ENCODE peak calls at places on chromosome 17, in four cellular contexts. One of them, this sample, is unnamed.

GRCh38 chr17:4970273-4970672 is 2.7 kb upstream of the SPAG7 start:
- DNase-seq in K562: no peak
- DNase-seq in H1: no peak
- DNase-seq in HepG2: no peak
- DNase-seq in this sample: no peak

GRCh38 chr17:1275962-1276736 is 3.3 kb upstream of the TRARG1 start:
- DNase-seq in K562: peak; percentile 60
- DNase-seq in H1: peak; percentile 93
- DNase-seq in HepG2: peak; percentile 29
- DNase-seq in this sample: peak; percentile 29

GRCh38 chr17:72567774-72568173 is 447.0 kb downstream of the SOX9 start:
- DNase-seq in K562: no peak
- DNase-seq in H1: no peak
- DNase-seq in HepG2: no peak
- DNase-seq in this sample: no peak

GRCh38 chr17:77959926-77960521 is 1.5 kb downstream of the TNRC6C start:
- DNase-seq in K562: no peak
- DNase-seq in H1: no peak
- DNase-seq in HepG2: no peak
- DNase-seq in this sample: no peak

GRCh38 chr17:81906476-81907218 is 4.6 kb downstream of the PCYT2 start:
- DNase-seq in K562: no peak
- DNase-seq in H1: no peak
- DNase-seq in HepG2: no peak
- DNase-seq in this sample: no peak

GRCh38 chr17:68792042-68792685 is 163.0 kb downstream of the ABCA8 start:
- DNase-seq in K562: no peak
- DNase-seq in H1: no peak
- DNase-seq in HepG2: no peak
- DNase-seq in this sample: no peak

GRCh38 chr17:49567871-49568694 is 7.6 kb upstream of the NXPH3 start:
- DNase-seq in K562: peak; percentile 63
- DNase-seq in H1: peak; percentile 96
- DNase-seq in HepG2: peak; percentile 82
- DNase-seq in this sample: peak; percentile 81

GRCh38 chr17:11705111-11705510 is 106.8 kb downstream of the DNAH9 start:
- DNase-seq in K562: no peak
- DNase-seq in H1: no peak
- DNase-seq in HepG2: peak; percentile 69
- DNase-seq in this sample: no peak

GRCh38 chr17:76103274-76104139 is at the start of gene EXOC7:
- DNase-seq in K562: peak; percentile 98
- DNase-seq in H1: peak; percentile 98
- DNase-seq in HepG2: peak; percentile 92
- DNase-seq in this sample: peak; percentile 90

GRCh38 chr17:29613856-29614255 is 8.9 kb downstream of the CORO6 start:
- DNase-seq in K562: no peak
- DNase-seq in H1: no peak
- DNase-seq in HepG2: no peak
- DNase-seq in this sample: no peak

GRCh38 chr17:1094591-1094990 is 85.2 kb downstream of the ABR start:
- DNase-seq in K562: no peak
- DNase-seq in H1: no peak
- DNase-seq in HepG2: no peak
- DNase-seq in this sample: no peak

GRCh38 chr17:44581868-44582267 is 24.6 kb downstream of the FZD2 start:
- DNase-seq in K562: no peak
- DNase-seq in H1: no peak
- DNase-seq in HepG2: no peak
- DNase-seq in this sample: peak; percentile 19

GRCh38 chr17:52079496-52079895 is 79.0 kb downstream of the CA10 start:
- DNase-seq in K562: no peak
- DNase-seq in H1: no peak
- DNase-seq in HepG2: no peak
- DNase-seq in this sample: no peak

GRCh38 chr17:19928299-19928698 is 49.3 kb downstream of the AKAP10 start:
- DNase-seq in K562: no peak
- DNase-seq in H1: no peak
- DNase-seq in HepG2: no peak
- DNase-seq in this sample: no peak

GRCh38 chr17:3963214-3964201 is 729 bp downstream of the ATP2A3 start:
- DNase-seq in K562: peak; percentile 32
- DNase-seq in H1: peak; percentile 71
- DNase-seq in HepG2: no peak
- DNase-seq in this sample: no peak

GRCh38 chr17:64216385-64217248 is 46.4 kb downstream of the TEX2 start:
- DNase-seq in K562: peak; percentile 60
- DNase-seq in H1: peak; percentile 55
- DNase-seq in HepG2: peak; percentile 94
- DNase-seq in this sample: no peak

GRCh38 chr17:78172284-78173024 is 4.1 kb downstream of the SYNGR2 start:
- DNase-seq in K562: no peak
- DNase-seq in H1: peak; percentile 61
- DNase-seq in HepG2: no peak
- DNase-seq in this sample: no peak

GRCh38 chr17:11564483-11565380 is 33.5 kb upstream of the DNAH9 start:
- DNase-seq in K562: no peak
- DNase-seq in H1: no peak
- DNase-seq in HepG2: no peak
- DNase-seq in this sample: no peak

GRCh38 chr17:70405492-70406220 is 236.3 kb downstream of the KCNJ2 start:
- DNase-seq in K562: no peak
- DNase-seq in H1: no peak
- DNase-seq in HepG2: no peak
- DNase-seq in this sample: peak; percentile 4

GRCh38 chr17:37239690-37240344 is 136.0 kb upstream of the C17orf78 start:
- DNase-seq in K562: no peak
- DNase-seq in H1: no peak
- DNase-seq in HepG2: peak; percentile 8
- DNase-seq in this sample: peak; percentile 3

GRCh38 chr17:4499431-4500187 is 928 bp downstream of the SPNS2 start:
- DNase-seq in K562: peak; percentile 39
- DNase-seq in H1: peak; percentile 75
- DNase-seq in HepG2: no peak
- DNase-seq in this sample: no peak

GRCh38 chr17:41127371-41127770 is 3.4 kb upstream of the KRTAP4-12 start:
- DNase-seq in K562: no peak
- DNase-seq in H1: no peak
- DNase-seq in HepG2: no peak
- DNase-seq in this sample: no peak

GRCh38 chr17:82098939-82099765 is 1.1 kb upstream of the FASN start:
- DNase-seq in K562: peak; percentile 91
- DNase-seq in H1: no peak
- DNase-seq in HepG2: no peak
- DNase-seq in this sample: no peak

GRCh38 chr17:45311762-45312476 is 4.9 kb downstream of the MAP3K14 start:
- DNase-seq in K562: no peak
- DNase-seq in H1: no peak
- DNase-seq in HepG2: peak; percentile 96
- DNase-seq in this sample: peak; percentile 82

GRCh38 chr17:37179893-37180292 is 195.9 kb upstream of the C17orf78 start:
- DNase-seq in K562: no peak
- DNase-seq in H1: no peak
- DNase-seq in HepG2: no peak
- DNase-seq in this sample: peak; percentile 10

GRCh38 chr17:7347630-7348477 is 4.1 kb upstream of the KCTD11 start:
- DNase-seq in K562: no peak
- DNase-seq in H1: no peak
- DNase-seq in HepG2: no peak
- DNase-seq in this sample: no peak

GRCh38 chr17:66702106-66702936 is 132.6 kb upstream of the CACNG5 start:
- DNase-seq in K562: no peak
- DNase-seq in H1: no peak
- DNase-seq in HepG2: peak; percentile 15
- DNase-seq in this sample: no peak

GRCh38 chr17:59561042-59561441 is 4.4 kb upstream of the DHX40 start:
- DNase-seq in K562: no peak
- DNase-seq in H1: no peak
- DNase-seq in HepG2: peak; percentile 49
- DNase-seq in this sample: peak; percentile 65

GRCh38 chr17:39187152-39187830 is 10.2 kb downstream of the CACNB1 start:
- DNase-seq in K562: no peak
- DNase-seq in H1: no peak
- DNase-seq in HepG2: no peak
- DNase-seq in this sample: no peak

GRCh38 chr17:39139137-39139516 is 12.3 kb downstream of the PLXDC1 start:
- DNase-seq in K562: no peak
- DNase-seq in H1: no peak
- DNase-seq in HepG2: no peak
- DNase-seq in this sample: no peak

GRCh38 chr17:21292867-21293845 is 8.6 kb downstream of the MAP2K3 start:
- DNase-seq in K562: no peak
- DNase-seq in H1: no peak
- DNase-seq in HepG2: no peak
- DNase-seq in this sample: no peak

GRCh38 chr17:336110-337021 is 16.2 kb downstream of the RPH3AL start:
- DNase-seq in K562: no peak
- DNase-seq in H1: no peak
- DNase-seq in HepG2: no peak
- DNase-seq in this sample: no peak

GRCh38 chr17:1122681-1123396 is 56.9 kb downstream of the ABR start:
- DNase-seq in K562: peak; percentile 81
- DNase-seq in H1: peak; percentile 98
- DNase-seq in HepG2: peak; percentile 53
- DNase-seq in this sample: peak; percentile 42

GRCh38 chr17:37743875-37744632 is 805 bp downstream of the HNF1B start:
- DNase-seq in K562: no peak
- DNase-seq in H1: peak; percentile 66
- DNase-seq in HepG2: peak; percentile 61
- DNase-seq in this sample: no peak

GRCh38 chr17:16443390-16444257 is 28.3 kb downstream of the TRPV2 start:
- DNase-seq in K562: no peak
- DNase-seq in H1: peak; percentile 62
- DNase-seq in HepG2: no peak
- DNase-seq in this sample: no peak
- TF ChIP-seq FOSL1 in K562: no peak
- TF ChIP-seq FOSL1 in H1: no peak
- TF ChIP-seq FOSL1 in HepG2: no peak
- TF ChIP-seq FOSL1 in this sample: no peak

DNA sequence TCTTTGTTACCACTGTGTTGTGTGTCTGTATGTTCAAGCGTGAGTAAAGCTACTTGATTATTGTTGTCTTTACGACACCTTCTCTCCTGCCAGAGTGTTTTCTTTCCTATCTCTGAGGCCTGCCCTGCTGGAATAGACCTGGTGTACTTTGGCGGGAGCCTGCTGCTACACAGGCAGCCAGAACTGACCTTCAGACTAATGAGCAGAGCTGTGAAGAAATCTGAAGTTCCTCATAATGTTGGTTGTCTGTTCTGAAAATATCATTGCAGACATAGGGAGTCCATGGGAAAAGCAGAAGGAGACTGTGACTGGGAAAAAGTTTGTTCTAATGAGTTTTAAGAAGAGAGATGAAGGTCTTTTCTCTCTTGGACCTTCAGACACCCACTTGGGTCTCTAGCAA is 9.8 kb downstream of the RHOT1 start:
- DNase-seq in K562: no peak
- DNase-seq in H1: no peak
- DNase-seq in HepG2: peak; percentile 25
- DNase-seq in this sample: no peak
- TF ChIP-seq FOSL1 in K562: no peak
- TF ChIP-seq FOSL1 in H1: no peak
- TF ChIP-seq FOSL1 in HepG2: no peak
- TF ChIP-seq FOSL1 in this sample: no peak

GRCh38 chr17:65433592-65433991 is 127.9 kb downstream of the AXIN2 start:
- DNase-seq in K562: no peak
- DNase-seq in H1: no peak
- DNase-seq in HepG2: no peak
- DNase-seq in this sample: no peak
- TF ChIP-seq FOSL1 in K562: no peak
- TF ChIP-seq FOSL1 in H1: no peak
- TF ChIP-seq FOSL1 in HepG2: no peak
- TF ChIP-seq FOSL1 in this sample: no peak

DNA sequence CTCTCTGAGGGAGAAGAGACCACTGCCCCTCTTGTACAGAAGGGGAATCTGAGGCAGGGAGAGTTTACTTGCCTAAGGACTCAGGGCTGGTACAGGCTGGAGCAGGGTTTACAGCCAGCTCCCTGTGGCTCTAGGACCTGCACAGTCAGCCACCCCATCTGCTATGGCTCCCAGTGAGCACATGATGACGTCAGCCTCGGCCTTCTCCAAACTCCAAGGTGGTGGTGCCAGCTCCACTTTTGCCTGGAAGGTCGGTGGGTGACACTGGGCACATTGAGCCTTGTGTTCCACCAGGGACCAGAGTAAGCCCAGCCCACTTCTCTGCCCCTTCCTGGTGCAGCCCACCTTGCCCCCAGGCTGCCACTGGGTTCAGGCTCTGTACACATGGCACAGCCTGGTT is 202.2 kb downstream of the ENGASE start:
- DNase-seq in K562: no peak
- DNase-seq in H1: no peak
- DNase-seq in HepG2: no peak
- DNase-seq in this sample: no peak
- TF ChIP-seq FOSL1 in K562: no peak
- TF ChIP-seq FOSL1 in H1: no peak
- TF ChIP-seq FOSL1 in HepG2: no peak
- TF ChIP-seq FOSL1 in this sample: no peak

This sample was measured in HCT116.